ENCODE peak calls at places on chromosomes 5 and 9, in five cellular contexts. Z is fibroblast of the conjunctiva, V is T-helper 1 cell, E is dermis microvascular lymphatic vessel endothelial cell, F is ureter. R is an unnamed sample.

GRCh38 chr5:140111043-140111858 is 2.7 kb upstream of the PURA start:
- DNase-seq in Z (no peak), V (no peak), F (no peak), E (no peak), R (no peak)

GRCh38 chr5:114898602-114899001 is 271.1 kb downstream of the TRIM36 start:
- DNase-seq in E (no peak), V (no peak), Z (no peak), F (no peak), R (no peak)

GRCh38 chr9:16012621-16013020 is 459.8 kb downstream of the CCDC171 start:
- DNase-seq in Z (no peak), E (no peak), F (no peak), V (no peak), R (no peak)

GRCh38 chr9:113619156-113619861 is 155.8 kb downstream of the RGS3 start:
- DNase-seq in Z (no peak), E (no peak), F (no peak), V (no peak), R (no peak)

GRCh38 chr9:33222031-33222430 is 17.9 kb upstream of the SPINK4 start:
- DNase-seq in F (no peak), E (no peak), Z (no peak), V (no peak), R (no peak)

GRCh38 chr9:99259231-99259918 is 37.3 kb downstream of the SEC61B start:
- DNase-seq in V (peak; percentile 20), E (peak; percentile 73), Z (no peak), F (peak; percentile 82), R (peak; percentile 95)

GRCh38 chr5:138354926-138355378 is 2.5 kb downstream of the KDM3B start:
- DNase-seq in V (peak; percentile 39), E (peak; percentile 27), Z (peak; percentile 61), F (no peak), R (peak; percentile 21)

GRCh38 chr5:103804714-103805113 is 242.1 kb upstream of the NUDT12 start:
- DNase-seq in Z (no peak), E (no peak), F (no peak), V (no peak), R (no peak)

GRCh38 chr5:30627945-30628344 is 565.5 kb upstream of the CDH6 start:
- DNase-seq in V (no peak), Z (no peak), E (no peak), F (no peak), R (no peak)

GRCh38 chr9:84154320-84154719 is 173.7 kb downstream of the RMI1 start:
- DNase-seq in V (no peak), F (no peak), Z (no peak), E (no peak), R (no peak)

GRCh38 chr5:50808406-50808805 is 142.0 kb downstream of the PARP8 start:
- DNase-seq in V (no peak), E (no peak), Z (no peak), F (no peak), R (no peak)

GRCh38 chr5:12570688-12571087 is 666.4 kb upstream of the CTNND2 start:
- DNase-seq in Z (no peak), E (no peak), V (no peak), F (no peak), R (no peak)

GRCh38 chr9:114588150-114588663 is 638 bp downstream of the ATP6V1G1 start:
- DNase-seq in Z (no peak), F (no peak), V (no peak), E (no peak), R (peak; percentile 25)

GRCh38 chr5:120517607-120518252 is 53.6 kb downstream of the PRR16 start:
- DNase-seq in E (no peak), F (no peak), Z (no peak), V (no peak), R (no peak)

GRCh38 chr9:120441446-120442279 is 138.3 kb downstream of the CDK5RAP2 start:
- DNase-seq in F (no peak), V (no peak), Z (no peak), E (no peak), R (no peak)

GRCh38 chr9:81132796-81133195 is 556.6 kb downstream of the TLE1 start:
- DNase-seq in V (no peak), Z (no peak), E (no peak), F (no peak), R (no peak)

GRCh38 chr9:70043689-70044449 is at the start of gene MAMDC2:
- DNase-seq in Z (no peak), V (no peak), E (no peak), F (peak; percentile 71), R (peak; percentile 44)

GRCh38 chr9:108142504-108143201 is 653.1 kb upstream of the KLF4 start:
- DNase-seq in E (no peak), F (peak; percentile 88), Z (peak; percentile 95), V (no peak), R (peak; percentile 26)

GRCh38 chr5:101678494-101679193 is 617.4 kb downstream of the SLCO4C1 start:
- DNase-seq in Z (peak; percentile 23), E (peak; percentile 1), V (peak; percentile 4), F (peak; percentile 51), R (peak; percentile 67)

GRCh38 chr5:1546556-1546955 is 22.8 kb upstream of the LPCAT1 start:
- DNase-seq in E (no peak), F (peak; percentile 32), Z (no peak), V (no peak), R (no peak)

GRCh38 chr5:39506216-39506615 is 81.4 kb upstream of the DAB2 start:
- DNase-seq in Z (no peak), E (no peak), V (no peak), F (no peak), R (no peak)

GRCh38 chr5:52657231-52657645 is 130.5 kb upstream of the ITGA1 start:
- DNase-seq in E (peak; percentile 45), F (no peak), V (no peak), Z (peak; percentile 24), R (no peak)

GRCh38 chr9:124658165-124659017 is 112.7 kb downstream of the NR6A1 start:
- DNase-seq in E (peak; percentile 92), F (peak; percentile 81), V (no peak), Z (peak; percentile 96), R (peak; percentile 84)

GRCh38 chr9:122370869-122371467 is at the start of gene PTGS1:
- DNase-seq in V (no peak), Z (no peak), F (peak; percentile 71), E (no peak), R (no peak)

GRCh38 chr9:976258-976804 is at the start of gene DMRT3:
- DNase-seq in F (no peak), E (no peak), Z (no peak), V (no peak), R (no peak)

GRCh38 chr5:104189909-104190308 is 627.3 kb upstream of the NUDT12 start:
- DNase-seq in Z (peak; percentile 23), E (no peak), V (no peak), F (no peak), R (no peak)